ENCODE peak calls at places on chromosomes 6 and 20, in seven cellular contexts. M, G, A, X, Y, F and C are unnamed samples.
A peak's percentile ranks its signal among the peaks of the same experiment; 100 is the strongest.

GRCh38 chr6:134436281-134436815 is 118.4 kb upstream of the SGK1 start:
- DNase-seq in M (peak; percentile 71), G (peak; percentile 37), A (no peak), X (peak; percentile 98), Y (peak; percentile 90), F (no peak), C (no peak)

GRCh38 chr6:158358450-158359077 is 46.3 kb downstream of the TULP4 start:
- DNase-seq in M (no peak), G (no peak), A (no peak), X (no peak), Y (no peak), F (peak; percentile 65), C (no peak)

GRCh38 chr20:44692932-44693476 is 22.2 kb upstream of the CCN5 start:
- DNase-seq in M (peak; percentile 86), G (no peak), A (no peak), X (peak; percentile 97), Y (peak; percentile 97), F (no peak), C (no peak)

GRCh38 chr6:43887906-43888683 is 118.1 kb downstream of the VEGFA start:
- DNase-seq in M (no peak), G (no peak), A (no peak), X (no peak), Y (no peak), F (no peak), C (no peak)

GRCh38 chr20:54167909-54168872 is 5.6 kb downstream of the CYP24A1 start:
- DNase-seq in M (peak; percentile 28), G (no peak), A (no peak), X (peak; percentile 53), Y (peak; percentile 99), F (no peak), C (no peak)

GRCh38 chr6:1701668-1702353 is 92.1 kb downstream of the FOXC1 start:
- DNase-seq in M (peak; percentile 15), G (no peak), A (peak; percentile 44), X (peak; percentile 98), Y (peak; percentile 52), F (no peak), C (peak; percentile 25)

GRCh38 chr6:144279484-144280150 is 5.5 kb upstream of the UTRN start:
- DNase-seq in M (no peak), G (no peak), A (no peak), X (no peak), Y (no peak), F (no peak), C (no peak)

GRCh38 chr6:24961852-24962251 is 26.1 kb upstream of the RIPOR2 start:
- DNase-seq in M (no peak), G (no peak), A (no peak), X (no peak), Y (no peak), F (no peak), C (no peak)

GRCh38 chr6:137641474-137642077 is 147.4 kb upstream of the OLIG3 start:
- DNase-seq in M (peak; percentile 84), G (peak; percentile 76), A (peak; percentile 82), X (peak; percentile 85), Y (peak; percentile 65), F (peak; percentile 52), C (peak; percentile 84)

DNA sequence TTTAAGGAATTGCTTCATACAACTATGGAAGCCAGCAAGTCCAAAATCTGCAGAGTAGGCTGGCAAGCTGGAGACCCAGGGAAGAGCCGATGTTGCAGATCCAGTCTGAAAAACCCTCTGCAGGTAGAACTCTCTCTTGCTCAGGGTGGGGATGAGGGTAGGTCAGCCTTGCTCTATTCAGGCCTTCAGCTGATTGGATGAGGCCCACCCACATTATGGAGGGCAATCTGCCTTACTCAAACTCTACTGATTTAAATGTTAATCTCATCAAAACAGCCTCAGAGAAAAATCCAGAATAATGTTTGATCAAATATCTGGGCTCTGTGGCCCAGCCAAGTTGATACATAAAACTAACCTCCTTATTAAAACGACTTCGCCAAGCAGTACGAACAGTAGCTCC is 29.7 kb upstream of the RNF24 start:
- DNase-seq in M (no peak), G (no peak), A (no peak), X (no peak), Y (no peak), F (no peak), C (no peak)
- TF ChIP-seq EZH2phosphoT487 in M (no peak), G (no peak), A (no peak), X (no peak), Y (no peak), F (no peak), C (no peak)

DNA sequence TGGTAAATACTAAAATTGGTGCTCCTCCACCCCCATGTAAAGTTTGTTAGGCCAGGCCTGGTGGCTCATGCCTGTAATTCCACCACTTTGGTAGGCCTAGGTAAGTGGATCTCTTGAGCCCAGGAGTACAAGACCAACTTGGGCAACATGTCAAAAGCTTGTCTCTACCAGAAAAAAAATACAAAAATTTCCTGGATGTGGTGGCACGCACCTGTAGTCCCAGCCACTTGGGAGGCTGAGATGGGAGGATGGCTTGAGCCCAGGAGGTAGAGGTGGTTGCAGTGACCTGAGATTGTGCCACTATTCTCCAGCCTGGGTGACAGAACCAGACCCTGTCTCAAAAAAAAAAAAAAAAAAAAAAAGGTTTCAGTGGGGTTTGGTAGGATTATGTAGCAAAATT is 41.7 kb downstream of the ITCH start:
- DNase-seq in M (no peak), G (no peak), A (no peak), X (no peak), Y (no peak), F (no peak), C (no peak)
- H3K79me2 ChIP-seq in M (peaks cover 99% of the 10 kb centered on the region), G (peaks cover 36% of the 10 kb centered on the region), A (peaks cover 74% of the 10 kb centered on the region), X (peaks cover 92% of the 10 kb centered on the region), Y (peaks cover 89% of the 10 kb centered on the region), F (peaks cover 95% of the 10 kb centered on the region), C (peaks cover 67% of the 10 kb centered on the region)

GRCh38 chr6:113824863-113825262 is 32.3 kb upstream of the MARCKS start:
- DNase-seq in M (no peak), G (no peak), A (no peak), X (no peak), Y (no peak), F (no peak), C (no peak)

GRCh38 chr6:113825776-113826175 is 31.4 kb upstream of the MARCKS start:
- DNase-seq in M (peak; percentile 51), G (no peak), A (peak; percentile 20), X (peak; percentile 85), Y (no peak), F (peak; percentile 11), C (no peak)

GRCh38 chr6:113823916-113824315 is 33.2 kb upstream of the MARCKS start:
- DNase-seq in M (no peak), G (no peak), A (no peak), X (no peak), Y (no peak), F (no peak), C (no peak)

GRCh38 chr6:113821445-113821844 is 35.7 kb upstream of the MARCKS start:
- DNase-seq in M (no peak), G (no peak), A (no peak), X (no peak), Y (no peak), F (no peak), C (no peak)

GRCh38 chr6:113824411-113824810 is 32.7 kb upstream of the MARCKS start:
- DNase-seq in M (no peak), G (no peak), A (no peak), X (no peak), Y (no peak), F (no peak), C (no peak)
- H3K4me2 ChIP-seq in M (no peak overlapping the region), G (no peak overlapping the region), A (no peak overlapping the region), X (no peak overlapping the region), Y (no peak overlapping the region), F (no peak overlapping the region), C (no peak overlapping the region)

DNA sequence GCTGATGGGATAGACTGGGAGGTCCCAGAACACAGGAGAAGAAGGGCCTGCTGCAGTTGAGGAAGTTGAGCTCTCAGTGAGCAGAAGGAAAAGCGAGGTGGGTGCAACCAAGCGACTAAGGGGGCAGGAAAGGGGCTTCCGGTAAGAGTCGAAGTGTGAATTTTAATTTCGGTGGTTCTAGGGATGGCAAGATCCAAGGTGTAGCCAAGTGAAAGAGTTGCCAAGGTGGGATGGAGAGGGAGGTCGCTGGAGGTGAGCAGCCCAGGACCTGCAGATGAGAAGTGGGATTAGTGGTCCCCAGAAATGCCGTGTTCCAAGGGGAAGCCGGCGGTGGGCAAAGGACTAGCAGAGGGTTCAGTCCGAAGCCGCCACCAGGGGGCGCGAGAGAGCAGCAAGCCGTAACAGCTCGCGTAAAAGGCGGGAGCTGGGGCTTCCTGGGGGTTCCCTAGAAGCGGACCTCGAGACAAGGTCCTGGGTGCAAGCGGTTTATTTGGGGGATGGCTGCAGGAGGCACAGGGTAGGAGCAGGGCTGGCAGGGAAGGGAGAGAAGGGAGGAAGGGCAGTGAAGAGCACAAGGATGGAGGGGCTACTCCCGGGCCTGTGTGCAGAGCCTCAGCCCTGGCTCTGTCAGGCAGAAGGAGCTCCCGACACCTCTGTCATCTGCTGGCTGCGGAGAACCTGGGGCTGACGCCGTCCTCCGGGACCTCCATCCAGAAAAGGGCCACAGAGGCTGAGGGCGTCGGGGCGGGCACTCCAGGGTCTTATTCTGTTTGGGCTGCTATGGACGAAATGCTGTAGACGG is 103.6 kb downstream of the PAX1 start:
- DNase-seq in M (peak; percentile 73), G (peak; percentile 49), A (peak; percentile 83), X (no peak), Y (peak; percentile 6), F (peak; percentile 72), C (peak; percentile 89)
- TF ChIP-seq EZH2phosphoT487 in M (no peak), G (no peak), A (no peak), X (no peak), Y (no peak), F (no peak), C (no peak)

DNA sequence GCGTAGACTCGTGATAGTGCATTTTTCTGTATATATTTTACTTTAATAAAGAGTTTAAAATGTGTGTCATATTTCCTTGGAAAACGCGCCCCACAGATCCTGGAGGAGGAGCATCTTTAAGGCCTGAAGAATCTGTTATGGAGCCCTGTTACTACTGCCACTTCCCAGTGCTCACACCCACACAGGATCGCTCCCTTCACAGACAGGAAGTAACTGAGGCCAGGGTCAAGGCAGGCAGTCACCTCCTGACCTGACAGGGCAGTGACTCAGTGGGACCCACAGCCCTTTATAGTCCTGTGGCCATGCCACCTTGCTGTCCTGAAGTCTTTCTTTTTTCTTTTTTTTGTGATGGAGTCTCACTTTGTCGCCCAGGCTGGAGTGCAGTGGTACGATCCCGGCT is 9.0 kb downstream of the RRBP1 start:
- DNase-seq in M (no peak), G (no peak), A (no peak), X (no peak), Y (no peak), F (no peak), C (no peak)
- H3K79me2 ChIP-seq in M (peaks cover 100% of the 10 kb centered on the region), G (no peaks in the 10 kb centered on the region), A (peaks cover 38% of the 10 kb centered on the region), X (peaks cover 100% of the 10 kb centered on the region), Y (peaks cover 100% of the 10 kb centered on the region), F (peaks cover 100% of the 10 kb centered on the region), C (peaks cover 100% of the 10 kb centered on the region)

GRCh38 chr6:53530780-53531386 is 14.0 kb downstream of the GCLC start:
- DNase-seq in M (no peak), G (no peak), A (no peak), X (no peak), Y (no peak), F (no peak), C (no peak)
- H3K4me2 ChIP-seq in M (peak overlapping the region; percentile 38), G (no peak overlapping the region), A (peak overlapping the region; percentile 57), X (no peak overlapping the region), Y (no peak overlapping the region), F (no peak overlapping the region), C (peak overlapping the region; percentile 53)

GRCh38 chr6:105550961-105551625 is 148.2 kb upstream of the PREP start:
- DNase-seq in M (no peak), G (no peak), A (no peak), X (no peak), Y (no peak), F (no peak), C (no peak)
- TF ChIP-seq EZH2phosphoT487 in M (no peak), G (no peak), A (no peak), X (no peak), Y (no peak), F (no peak), C (no peak)

GRCh38 chr6:31836036-31836675 is 8.6 kb downstream of the HSPA1B start:
- DNase-seq in M (no peak), G (peak; percentile 39), A (no peak), X (peak; percentile 33), Y (no peak), F (no peak), C (no peak)
- H3K79me2 ChIP-seq in M (peaks cover 65% of the 10 kb centered on the region), G (peaks cover 79% of the 10 kb centered on the region), A (peaks cover 54% of the 10 kb centered on the region), X (peaks cover 82% of the 10 kb centered on the region), Y (peaks cover 68% of the 10 kb centered on the region), F (peaks cover 54% of the 10 kb centered on the region), C (peaks cover 51% of the 10 kb centered on the region)